ENCODE peak calls at places on chromosomes 7 and 10, in four cellular contexts. X is suprapubic skin, H is stomach, V is HepG2. G is an unnamed sample.

GRCh38 chr7:44059219-44060090 is 5.9 kb downstream of the PGAM2 start:
- DNase-seq in H (no peak), V (no peak), X (peak), G (peak)

GRCh38 chr10:106189254-106189653 is 975.3 kb downstream of the SORCS1 start:
- DNase-seq in X (no peak), V (peak), H (peak), G (no peak)

GRCh38 chr10:3525832-3526449 is 259.1 kb downstream of the KLF6 start:
- DNase-seq in V (peak), H (no peak), X (no peak), G (no peak)

GRCh38 chr10:64505496-64505895 is 984.3 kb downstream of the REEP3 start:
- DNase-seq in H (no peak), V (no peak), X (no peak), G (no peak)

GRCh38 chr7:41003031-41003925 is 699.6 kb downstream of the INHBA start:
- DNase-seq in X (no peak), H (peak), V (peak), G (peak)

GRCh38 chr7:81859433-81859832 is 89.6 kb upstream of the HGF start:
- DNase-seq in X (no peak), V (no peak), H (no peak), G (no peak)

GRCh38 chr10:79239275-79239779 is 107.9 kb upstream of the PPIF start:
- DNase-seq in H (no peak), V (no peak), X (peak), G (peak)

GRCh38 chr7:31488562-31489203 is 25.2 kb upstream of the ITPRID1 start:
- DNase-seq in X (no peak), V (peak), H (peak), G (peak)

GRCh38 chr10:31157125-31157983 is 125.7 kb upstream of the ZNF438 start:
- DNase-seq in X (no peak), H (no peak), V (no peak), G (no peak)

GRCh38 chr7:14734839-14735321 is 167.7 kb downstream of the DGKB start:
- DNase-seq in X (no peak), H (no peak), V (no peak), G (no peak)

DNA sequence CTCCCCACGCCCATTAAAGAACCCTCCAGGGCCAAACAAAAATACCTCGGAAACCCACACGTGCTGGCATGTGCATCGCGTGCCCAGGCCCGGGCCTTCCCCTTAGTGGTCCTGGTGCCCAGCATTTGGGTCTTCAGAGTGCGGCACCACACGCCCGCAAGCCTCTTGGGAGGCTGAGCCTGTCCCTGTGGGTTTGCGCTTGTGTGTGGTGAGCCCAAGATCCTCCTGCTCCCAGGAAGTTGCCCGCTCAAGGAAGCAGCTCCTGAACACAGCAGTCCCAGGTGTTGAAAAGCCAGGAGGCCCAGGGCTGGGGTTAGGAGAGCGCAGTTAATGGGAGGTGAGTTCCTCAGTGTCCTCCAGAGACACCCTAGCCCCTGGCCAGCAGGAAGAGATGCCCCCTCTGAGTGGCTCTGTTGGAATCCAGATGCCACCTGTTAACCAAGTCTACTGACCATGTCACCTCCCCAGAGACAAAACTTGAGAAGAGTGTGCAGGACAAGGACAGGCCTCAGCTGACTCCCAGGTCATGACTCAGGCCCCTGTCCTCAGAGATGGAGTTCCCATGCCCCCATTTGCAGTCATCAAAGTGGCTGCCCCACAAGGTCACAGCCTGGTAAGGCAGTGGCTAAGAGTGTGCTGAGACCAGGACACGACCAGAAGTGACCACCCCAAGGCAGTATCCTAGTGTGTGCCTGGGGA is 5.1 kb downstream of the FZD9 start:
- DNase-seq in V (no peak), X (no peak), H (no peak), G (peak)
- TF ChIP-seq POLR2AphosphoS5 in V (no peak), X (no peak), H (no peak), G (no peak)

DNA sequence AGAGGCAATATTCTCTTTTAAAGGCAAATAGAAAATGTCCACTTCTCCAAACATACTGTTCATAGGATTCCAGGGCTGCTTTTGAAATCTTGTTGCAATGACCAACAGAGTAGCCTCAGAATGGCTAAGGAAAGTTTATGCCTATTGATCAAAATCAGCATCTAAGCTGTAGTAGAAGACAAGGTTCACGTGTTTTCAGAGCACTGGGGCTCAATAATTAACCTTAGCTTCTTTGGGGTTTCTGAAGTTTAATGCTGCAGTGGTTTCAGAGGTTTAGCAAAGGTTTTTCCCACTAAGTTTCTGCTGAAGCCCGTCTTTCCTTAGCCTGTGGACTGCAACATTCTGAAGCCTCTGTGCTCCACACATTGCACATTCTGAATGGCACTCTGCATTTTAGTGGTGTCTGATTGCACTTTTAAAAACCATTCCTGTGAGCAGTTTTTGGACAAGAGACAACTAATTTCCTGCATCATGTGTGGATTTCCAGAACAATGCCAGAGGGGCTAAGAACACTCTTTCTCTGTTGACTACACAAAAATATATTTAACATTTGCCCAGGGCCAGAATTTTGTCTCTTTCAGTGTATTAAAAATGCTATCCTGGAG is 342.5 kb downstream of the PTEN start:
- DNase-seq in V (no peak), X (no peak), H (no peak), G (no peak)
- TF ChIP-seq EP300 in V (no peak), X (no peak), H (no peak), G (no peak)

DNA sequence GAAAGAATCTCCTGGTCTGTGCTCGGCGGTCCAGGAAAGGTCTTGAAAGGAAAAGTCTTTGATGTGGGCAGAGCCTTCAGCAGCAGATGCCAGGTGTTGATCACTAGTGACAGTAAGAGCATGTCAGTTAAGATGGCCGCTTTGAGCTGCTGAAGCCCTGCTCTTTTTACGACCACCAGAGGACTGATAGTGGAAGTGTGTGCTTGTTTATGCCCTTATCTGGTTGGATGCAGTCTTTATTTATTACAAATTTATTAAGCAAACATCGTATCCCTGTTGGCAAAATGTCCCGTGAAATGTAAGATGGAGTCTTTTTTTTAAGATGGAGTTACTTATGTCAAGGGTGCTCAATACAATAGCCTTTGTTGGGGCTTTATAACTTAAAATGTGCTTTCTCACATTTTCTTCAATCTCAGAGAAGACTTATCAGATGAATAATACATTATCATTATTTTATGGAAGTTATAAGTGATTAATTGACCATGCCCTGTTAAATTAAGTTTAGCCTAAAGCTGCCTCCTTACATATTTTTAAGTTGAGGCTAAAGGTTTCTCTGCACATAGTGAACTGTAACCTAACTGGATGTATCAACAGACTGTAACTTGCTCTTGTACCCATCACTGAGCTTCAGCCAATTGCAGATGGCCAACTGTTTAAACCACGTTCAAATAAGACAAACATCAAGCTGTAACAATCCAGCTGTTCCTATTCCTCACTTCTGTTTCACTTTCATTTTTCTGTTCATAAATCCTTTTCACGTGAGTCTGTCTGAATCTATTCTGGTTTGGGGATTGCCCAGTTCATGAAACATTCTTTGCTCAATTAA is 97.4 kb upstream of the PIK3CG start:
- DNase-seq in H (no peak), X (no peak), V (no peak), G (no peak)
- TF ChIP-seq CTCF in H (no peak), X (no peak), V (no peak), G (no peak)

GRCh38 chr7:7770228-7770627 is 51.8 kb upstream of the RPA3 start:
- DNase-seq in X (no peak), V (no peak), H (no peak), G (no peak)

GRCh38 chr7:7769712-7770111 is 51.3 kb upstream of the RPA3 start:
- DNase-seq in X (no peak), V (no peak), H (no peak), G (no peak)

GRCh38 chr7:7771452-7771851 is 53.0 kb upstream of the RPA3 start:
- DNase-seq in X (no peak), H (no peak), V (no peak), G (no peak)

GRCh38 chr7:7773334-7774308 is 55.2 kb upstream of the RPA3 start:
- DNase-seq in X (no peak), V (no peak), H (no peak), G (no peak)

DNA sequence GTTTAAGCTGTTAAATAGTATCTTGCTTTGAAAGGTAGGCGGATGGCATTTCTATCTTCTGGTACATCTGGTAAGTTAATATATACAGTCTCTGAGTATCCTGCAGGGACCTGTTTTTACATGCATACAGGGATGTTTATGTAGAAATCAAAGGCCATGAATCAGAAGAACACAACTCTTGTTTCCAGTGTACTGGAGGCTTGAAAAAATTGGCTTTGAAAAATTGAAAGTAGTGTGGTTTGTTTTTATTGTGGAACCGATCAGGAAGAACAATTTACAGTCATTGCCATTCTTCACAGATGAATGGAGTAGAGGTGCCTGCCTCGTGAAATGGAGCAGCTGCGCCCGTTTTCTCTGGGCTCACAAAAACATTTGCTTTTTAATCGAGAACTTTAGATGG is 54.0 kb upstream of the RPA3 start:
- DNase-seq in H (no peak), X (no peak), V (no peak), G (no peak)
- TF ChIP-seq POLR2AphosphoS5 in H (no peak), X (no peak), V (no peak), G (no peak)

GRCh38 chr10:103125323-103126267 is 67.5 kb downstream of the NT5C2 start:
- DNase-seq in X (no peak), V (no peak), H (no peak), G (no peak)

GRCh38 chr10:103123282-103124033 is 69.6 kb downstream of the NT5C2 start:
- DNase-seq in V (no peak), H (no peak), X (no peak), G (no peak)

GRCh38 chr10:103124420-103125096 is 68.5 kb downstream of the NT5C2 start:
- DNase-seq in V (no peak), X (no peak), H (no peak), G (no peak)

GRCh38 chr10:103130910-103131309 is 62.2 kb downstream of the NT5C2 start:
- DNase-seq in X (no peak), H (no peak), V (peak), G (no peak)

GRCh38 chr10:103127241-103127640 is 65.8 kb downstream of the NT5C2 start:
- DNase-seq in H (no peak), X (no peak), V (no peak), G (no peak)
- TF ChIP-seq EP300 in H (no peak), X (no peak), V (no peak), G (no peak)